ENCODE peak calls at places on chromosome 13, in eight cellular contexts. R, E, M, V, K, Z, J and F are unnamed samples.

GRCh38 chr13:95676100-95676774 is 702 bp upstream of the DNAJC3 start:
- DNase-seq in R (no peak), E (no peak), M (peak), V (peak), K (peak), Z (no peak), J (peak), F (peak)

GRCh38 chr13:20442370-20442769 is 83.3 kb downstream of the CRYL1 start:
- DNase-seq in R (no peak), E (no peak), M (no peak), V (no peak), K (no peak), Z (no peak), J (no peak), F (no peak)

GRCh38 chr13:42893346-42893745 is 98.7 kb downstream of the EPSTI1 start:
- DNase-seq in R (no peak), E (no peak), M (no peak), V (no peak), K (no peak), Z (no peak), J (no peak), F (no peak)

GRCh38 chr13:99907038-99907437 is 64.5 kb downstream of the ZIC5 start:
- DNase-seq in R (no peak), E (no peak), M (no peak), V (no peak), K (no peak), Z (no peak), J (no peak), F (no peak)

GRCh38 chr13:29859971-29860370 is 9.6 kb upstream of the UBL3 start:
- DNase-seq in R (no peak), E (no peak), M (no peak), V (no peak), K (no peak), Z (no peak), J (no peak), F (no peak)

GRCh38 chr13:28320884-28321574 is 173.9 kb downstream of the FLT1 start:
- DNase-seq in R (no peak), E (no peak), M (no peak), V (no peak), K (no peak), Z (no peak), J (no peak), F (no peak)

GRCh38 chr13:97327521-97328221 is 105.5 kb downstream of the MBNL2 start:
- DNase-seq in R (no peak), E (no peak), M (no peak), V (no peak), K (no peak), Z (no peak), J (no peak), F (no peak)

GRCh38 chr13:35838356-35838755 is 292.8 kb downstream of the DCLK1 start:
- DNase-seq in R (no peak), E (no peak), M (no peak), V (no peak), K (no peak), Z (no peak), J (no peak), F (no peak)

GRCh38 chr13:110030394-110030928 is 244.1 kb upstream of the IRS2 start:
- DNase-seq in R (no peak), E (no peak), M (no peak), V (no peak), K (no peak), Z (no peak), J (no peak), F (no peak)

GRCh38 chr13:23570099-23570926 is at the start of gene TNFRSF19:
- DNase-seq in R (no peak), E (no peak), M (no peak), V (no peak), K (no peak), Z (no peak), J (peak), F (no peak)

GRCh38 chr13:72886272-72887062 is 104.5 kb downstream of the PIBF1 start:
- DNase-seq in R (no peak), E (no peak), M (no peak), V (no peak), K (no peak), Z (no peak), J (no peak), F (no peak)

GRCh38 chr13:26628706-26629105 is 71.2 kb downstream of the WASF3 start:
- DNase-seq in R (no peak), E (no peak), M (no peak), V (no peak), K (no peak), Z (no peak), J (peak), F (no peak)